ENCODE peak calls at places on chromosomes 11 and 22, in six cellular contexts. One of them, this sample, is unnamed.

GRCh38 chr11:10379871-10380568 is 75.0 kb upstream of the AMPD3 start:
- DNase-seq in AG10803: peak; percentile 82
- DNase-seq in stomach: no peak
- DNase-seq in testis: no peak
- DNase-seq in heart right ventricle: no peak
- DNase-seq in PC-3: peak; percentile 67
- DNase-seq in this sample: no peak

GRCh38 chr11:66299189-66299588 is 7.5 kb downstream of the TMEM151A start:
- DNase-seq in AG10803: no peak
- DNase-seq in stomach: no peak
- DNase-seq in testis: peak; percentile 53
- DNase-seq in heart right ventricle: no peak
- DNase-seq in PC-3: no peak
- DNase-seq in this sample: no peak

GRCh38 chr11:110026823-110027626 is 66.2 kb upstream of the ZC3H12C start:
- DNase-seq in AG10803: no peak
- DNase-seq in stomach: no peak
- DNase-seq in testis: no peak
- DNase-seq in heart right ventricle: no peak
- DNase-seq in PC-3: no peak
- DNase-seq in this sample: no peak

GRCh38 chr11:130471731-130472433 is 23.4 kb downstream of the ADAMTS15 start:
- DNase-seq in AG10803: no peak
- DNase-seq in stomach: no peak
- DNase-seq in testis: no peak
- DNase-seq in heart right ventricle: no peak
- DNase-seq in PC-3: no peak
- DNase-seq in this sample: no peak

GRCh38 chr22:24067587-24068376 is 56.7 kb downstream of the CABIN1 start:
- DNase-seq in AG10803: no peak
- DNase-seq in stomach: peak; percentile 50
- DNase-seq in testis: no peak
- DNase-seq in heart right ventricle: no peak
- DNase-seq in PC-3: no peak
- DNase-seq in this sample: peak; percentile 81

GRCh38 chr11:14390669-14391068 is 31.7 kb upstream of the RRAS2 start:
- DNase-seq in AG10803: no peak
- DNase-seq in stomach: no peak
- DNase-seq in testis: no peak
- DNase-seq in heart right ventricle: no peak
- DNase-seq in PC-3: no peak
- DNase-seq in this sample: no peak

GRCh38 chr11:62832346-62833234 is at the start of gene TEX54:
- DNase-seq in AG10803: peak; percentile 24
- DNase-seq in stomach: peak; percentile 32
- DNase-seq in testis: peak; percentile 61
- DNase-seq in heart right ventricle: no peak
- DNase-seq in PC-3: no peak
- DNase-seq in this sample: no peak

GRCh38 chr11:3795131-3796092 is 1.9 kb downstream of the NUP98 start:
- DNase-seq in AG10803: no peak
- DNase-seq in stomach: no peak
- DNase-seq in testis: no peak
- DNase-seq in heart right ventricle: no peak
- DNase-seq in PC-3: no peak
- DNase-seq in this sample: no peak

GRCh38 chr11:17543041-17543440 is 1.2 kb downstream of the USH1C start:
- DNase-seq in AG10803: no peak
- DNase-seq in stomach: no peak
- DNase-seq in testis: no peak
- DNase-seq in heart right ventricle: no peak
- DNase-seq in PC-3: no peak
- DNase-seq in this sample: no peak

GRCh38 chr11:129144256-129144655 is 47.9 kb downstream of the ARHGAP32 start:
- DNase-seq in AG10803: no peak
- DNase-seq in stomach: no peak
- DNase-seq in testis: no peak
- DNase-seq in heart right ventricle: no peak
- DNase-seq in PC-3: no peak
- DNase-seq in this sample: no peak

GRCh38 chr11:103091024-103091423 is 936 bp downstream of the DCUN1D5 start:
- DNase-seq in AG10803: no peak
- DNase-seq in stomach: no peak
- DNase-seq in testis: no peak
- DNase-seq in heart right ventricle: no peak
- DNase-seq in PC-3: peak; percentile 35
- DNase-seq in this sample: no peak

GRCh38 chr11:130744804-130745203 is 171.5 kb downstream of the SNX19 start:
- DNase-seq in AG10803: no peak
- DNase-seq in stomach: no peak
- DNase-seq in testis: no peak
- DNase-seq in heart right ventricle: no peak
- DNase-seq in PC-3: peak; percentile 76
- DNase-seq in this sample: no peak

GRCh38 chr11:697811-698311 is 2.2 kb downstream of the TMEM80 start:
- DNase-seq in AG10803: peak; percentile 50
- DNase-seq in stomach: no peak
- DNase-seq in testis: no peak
- DNase-seq in heart right ventricle: no peak
- DNase-seq in PC-3: peak; percentile 48
- DNase-seq in this sample: no peak

GRCh38 chr11:72237112-72237931 is 6.7 kb downstream of the PHOX2A start:
- DNase-seq in AG10803: no peak
- DNase-seq in stomach: no peak
- DNase-seq in testis: peak; percentile 6
- DNase-seq in heart right ventricle: no peak
- DNase-seq in PC-3: no peak
- DNase-seq in this sample: no peak

GRCh38 chr11:117186431-117186761 is 7.9 kb downstream of the SIDT2 start:
- DNase-seq in AG10803: no peak
- DNase-seq in stomach: no peak
- DNase-seq in testis: no peak
- DNase-seq in heart right ventricle: no peak
- DNase-seq in PC-3: no peak
- DNase-seq in this sample: no peak

GRCh38 chr22:44309647-44310046 is 3.1 kb downstream of the SHISAL1 start:
- DNase-seq in AG10803: no peak
- DNase-seq in stomach: no peak
- DNase-seq in testis: no peak
- DNase-seq in heart right ventricle: no peak
- DNase-seq in PC-3: no peak
- DNase-seq in this sample: no peak

GRCh38 chr11:115409691-115410220 is 94.5 kb downstream of the CADM1 start:
- DNase-seq in AG10803: no peak
- DNase-seq in stomach: no peak
- DNase-seq in testis: no peak
- DNase-seq in heart right ventricle: no peak
- DNase-seq in PC-3: no peak
- DNase-seq in this sample: no peak

GRCh38 chr11:61996933-61997332 is 29.5 kb upstream of the FTH1 start:
- DNase-seq in AG10803: no peak
- DNase-seq in stomach: no peak
- DNase-seq in testis: peak; percentile 60
- DNase-seq in heart right ventricle: no peak
- DNase-seq in PC-3: no peak
- DNase-seq in this sample: no peak

GRCh38 chr11:128775513-128775912 is 81.6 kb downstream of the FLI1 start:
- DNase-seq in AG10803: no peak
- DNase-seq in stomach: no peak
- DNase-seq in testis: no peak
- DNase-seq in heart right ventricle: no peak
- DNase-seq in PC-3: no peak
- DNase-seq in this sample: no peak

GRCh38 chr22:45997775-45998637 is 21.0 kb upstream of the WNT7B start:
- DNase-seq in AG10803: no peak
- DNase-seq in stomach: no peak
- DNase-seq in testis: peak; percentile 58
- DNase-seq in heart right ventricle: no peak
- DNase-seq in PC-3: peak; percentile 19
- DNase-seq in this sample: no peak

GRCh38 chr22:45995405-45996101 is 18.6 kb upstream of the WNT7B start:
- DNase-seq in AG10803: no peak
- DNase-seq in stomach: no peak
- DNase-seq in testis: no peak
- DNase-seq in heart right ventricle: no peak
- DNase-seq in PC-3: no peak
- DNase-seq in this sample: no peak

GRCh38 chr22:45997077-45997774 is 20.3 kb upstream of the WNT7B start:
- DNase-seq in AG10803: peak; percentile 98
- DNase-seq in stomach: peak; percentile 63
- DNase-seq in testis: peak; percentile 89
- DNase-seq in heart right ventricle: peak; percentile 95
- DNase-seq in PC-3: peak; percentile 64
- DNase-seq in this sample: no peak

GRCh38 chr22:45994516-45995404 is 17.8 kb upstream of the WNT7B start:
- DNase-seq in AG10803: peak; percentile 64
- DNase-seq in stomach: peak; percentile 88
- DNase-seq in testis: peak; percentile 82
- DNase-seq in heart right ventricle: peak; percentile 91
- DNase-seq in PC-3: peak; percentile 77
- DNase-seq in this sample: no peak

DNA sequence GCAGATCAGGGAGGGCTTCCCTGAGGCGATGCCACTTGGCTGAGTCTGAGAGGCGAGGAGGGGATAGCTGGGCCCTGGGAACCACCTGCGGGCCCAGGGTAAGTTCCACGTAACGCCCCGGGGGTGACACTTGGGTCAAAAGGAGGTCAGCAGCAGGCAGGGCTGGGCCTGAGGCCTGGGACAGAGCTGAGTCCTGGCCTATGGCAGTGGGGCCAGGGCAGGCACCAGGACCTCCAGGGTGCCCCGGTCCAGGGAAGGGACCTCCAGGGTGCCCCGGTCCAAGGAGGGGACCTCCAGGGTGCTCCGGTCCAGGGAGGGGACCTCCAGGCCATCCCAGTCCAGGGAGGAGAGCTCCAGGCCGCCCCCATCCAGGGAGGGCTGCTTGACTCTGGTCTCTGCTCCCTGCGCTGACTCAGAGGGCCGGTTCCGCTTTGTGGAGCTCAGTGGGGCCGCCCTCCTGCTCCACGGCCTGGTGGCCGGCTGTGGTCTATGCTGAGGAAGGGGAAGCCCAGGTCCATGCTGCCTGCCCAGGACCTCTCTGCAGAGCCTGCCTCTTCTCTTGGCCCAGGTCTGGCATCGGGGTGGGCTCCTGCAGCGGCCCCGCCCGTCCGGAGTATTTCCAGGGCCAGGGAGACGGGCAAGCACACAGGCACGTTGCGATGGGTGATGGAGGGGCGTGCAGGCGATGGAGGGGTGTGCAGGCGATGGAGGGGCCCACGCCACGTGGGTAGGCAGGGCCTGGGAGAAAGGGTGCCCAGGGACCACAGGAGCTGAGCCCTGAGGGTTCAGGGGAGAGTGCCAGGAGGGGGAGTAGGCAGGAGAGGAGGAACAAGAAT is 19.5 kb upstream of the WNT7B start:
- DNase-seq in AG10803: peak; percentile 70
- DNase-seq in stomach: no peak
- DNase-seq in testis: no peak
- DNase-seq in heart right ventricle: peak; percentile 76
- DNase-seq in PC-3: no peak
- DNase-seq in this sample: no peak
- TF ChIP-seq CTCF in AG10803: peak; percentile 10
- TF ChIP-seq CTCF in stomach: no peak
- TF ChIP-seq CTCF in testis: no peak
- TF ChIP-seq CTCF in heart right ventricle: no peak
- TF ChIP-seq CTCF in PC-3: no peak
- TF ChIP-seq CTCF in this sample: no peak

GRCh38 chr11:64319421-64319761 is 1.5 kb downstream of the PRDX5 start:
- DNase-seq in AG10803: peak; percentile 17
- DNase-seq in stomach: no peak
- DNase-seq in testis: no peak
- DNase-seq in heart right ventricle: no peak
- DNase-seq in PC-3: no peak
- DNase-seq in this sample: no peak
- H3K4me3 ChIP-seq in AG10803: peak overlapping the region; percentile 94
- H3K4me3 ChIP-seq in stomach: peak overlapping the region; percentile 81
- H3K4me3 ChIP-seq in testis: no peak overlapping the region
- H3K4me3 ChIP-seq in heart right ventricle: peak overlapping the region; percentile 66
- H3K4me3 ChIP-seq in PC-3: peak overlapping the region; percentile 83
- H3K4me3 ChIP-seq in this sample: peak overlapping the region; percentile 83

DNA sequence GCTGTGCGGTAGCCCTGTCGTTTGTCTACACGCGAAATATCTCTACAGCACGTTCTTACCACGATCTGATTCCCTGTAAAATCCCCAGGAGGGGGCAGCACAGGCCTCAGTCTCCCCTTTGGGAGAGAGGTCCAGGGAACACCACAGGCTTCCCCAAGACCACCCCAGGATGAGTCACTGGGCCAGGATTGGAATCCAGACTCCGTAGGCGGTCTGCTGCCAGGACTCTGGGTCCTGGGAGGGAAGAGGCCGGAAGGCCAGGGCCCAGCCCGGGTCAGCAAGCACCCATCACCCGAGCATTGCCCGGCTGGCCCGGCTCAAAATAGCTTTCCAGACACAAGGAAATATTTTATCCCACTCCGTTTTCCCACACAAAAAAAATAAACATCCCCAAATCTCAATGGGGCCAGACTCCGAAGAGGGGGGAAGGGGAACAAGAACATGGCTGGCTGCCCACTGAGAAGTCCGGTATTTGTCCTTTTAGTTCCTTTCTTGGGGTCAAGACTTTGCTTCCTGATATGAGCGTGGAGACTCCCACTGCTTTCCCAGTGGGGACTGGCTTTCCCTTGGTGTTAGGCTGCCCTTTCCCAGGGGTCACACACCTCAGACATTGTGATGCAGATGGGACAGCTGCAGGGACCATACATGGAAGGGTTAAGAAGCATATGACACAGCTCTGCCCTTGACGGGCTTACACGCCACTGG is 91.3 kb downstream of the LRRC32 start:
- DNase-seq in AG10803: no peak
- DNase-seq in stomach: no peak
- DNase-seq in testis: peak; percentile 53
- DNase-seq in heart right ventricle: peak; percentile 75
- DNase-seq in PC-3: no peak
- DNase-seq in this sample: no peak
- TF ChIP-seq CTCF in AG10803: no peak
- TF ChIP-seq CTCF in stomach: no peak
- TF ChIP-seq CTCF in testis: peak; percentile 14
- TF ChIP-seq CTCF in heart right ventricle: peak; percentile 54
- TF ChIP-seq CTCF in PC-3: peak; percentile 29
- TF ChIP-seq CTCF in this sample: no peak

DNA sequence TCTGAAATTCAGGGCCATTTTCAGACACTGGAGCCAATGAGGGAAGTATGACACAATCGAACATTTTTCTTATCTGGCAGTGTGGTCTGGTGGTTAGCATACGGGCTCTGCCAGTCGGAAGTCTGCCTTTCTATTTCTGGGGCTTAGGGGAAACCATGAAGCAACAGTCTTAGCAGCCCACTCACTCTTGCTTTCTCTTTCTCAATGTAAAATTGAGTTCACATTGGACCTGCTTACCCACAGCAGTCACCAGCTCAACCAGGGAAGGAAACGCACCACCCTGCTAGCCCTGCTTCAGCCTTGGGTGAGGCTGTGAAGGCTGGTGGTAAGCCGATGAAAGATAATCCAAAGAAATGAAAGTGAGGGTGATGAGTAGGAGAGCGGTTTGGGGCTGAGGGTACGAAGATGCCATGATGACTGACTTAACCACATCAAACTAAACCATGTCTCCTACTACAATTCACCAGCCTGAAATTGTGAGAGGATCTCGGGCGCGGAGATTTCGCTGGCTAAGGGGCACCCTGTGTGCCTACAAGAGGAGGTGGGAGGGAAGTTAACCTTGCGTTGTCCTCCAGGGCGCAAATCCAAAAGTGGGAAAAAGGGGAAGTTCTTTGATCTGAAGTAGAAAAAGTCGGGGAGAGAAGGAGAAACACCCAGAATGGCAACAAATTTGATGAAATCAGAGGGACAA is 2.0 kb upstream of the LMO2 start:
- DNase-seq in AG10803: no peak
- DNase-seq in stomach: no peak
- DNase-seq in testis: no peak
- DNase-seq in heart right ventricle: no peak
- DNase-seq in PC-3: no peak
- DNase-seq in this sample: no peak
- H3K4me3 ChIP-seq in AG10803: no peak overlapping the region
- H3K4me3 ChIP-seq in stomach: no peak overlapping the region
- H3K4me3 ChIP-seq in testis: no peak overlapping the region
- H3K4me3 ChIP-seq in heart right ventricle: no peak overlapping the region
- H3K4me3 ChIP-seq in PC-3: no peak overlapping the region
- H3K4me3 ChIP-seq in this sample: no peak overlapping the region